ENCODE peak calls at places on chromosome 3, in six cellular contexts. T, B, X, W, Q and Y are unnamed samples.

GRCh38 chr3:77467702-77468407 is 428.0 kb downstream of the ROBO2 start:
- DNase-seq in W (no peak), X (peak), T (peak), Q (no peak), B (no peak), Y (no peak)

GRCh38 chr3:68271145-68271544 is 616.7 kb upstream of the SUCLG2 start:
- DNase-seq in W (no peak), X (no peak), Q (no peak), B (no peak), T (no peak), Y (no peak)

GRCh38 chr3:147367676-147368075 is 38.7 kb downstream of the ZIC4 start:
- DNase-seq in W (no peak), B (no peak), Q (no peak), X (no peak), T (no peak), Y (no peak)

GRCh38 chr3:171741377-171741776 is 68.9 kb downstream of the PLD1 start:
- DNase-seq in X (no peak), T (no peak), W (no peak), Q (no peak), B (no peak), Y (no peak)

GRCh38 chr3:112512320-112512719 is 13.0 kb upstream of the BTLA start:
- DNase-seq in Q (peak), B (no peak), W (no peak), X (no peak), T (no peak), Y (no peak)

GRCh38 chr3:57127849-57128566 is 37.1 kb downstream of the IL17RD start:
- DNase-seq in W (no peak), Q (peak), B (no peak), T (no peak), X (no peak), Y (no peak)

GRCh38 chr3:76615739-76616138 is 424.2 kb upstream of the ROBO2 start:
- DNase-seq in X (no peak), W (no peak), T (no peak), B (peak), Q (no peak), Y (no peak)

GRCh38 chr3:100033184-100033583 is 81.1 kb downstream of the FILIP1L start:
- DNase-seq in T (no peak), W (no peak), B (peak), Q (no peak), X (no peak), Y (no peak)

GRCh38 chr3:18853269-18853668 is 295.0 kb upstream of the KCNH8 start:
- DNase-seq in Q (no peak), T (no peak), B (no peak), W (no peak), X (no peak), Y (no peak)

DNA sequence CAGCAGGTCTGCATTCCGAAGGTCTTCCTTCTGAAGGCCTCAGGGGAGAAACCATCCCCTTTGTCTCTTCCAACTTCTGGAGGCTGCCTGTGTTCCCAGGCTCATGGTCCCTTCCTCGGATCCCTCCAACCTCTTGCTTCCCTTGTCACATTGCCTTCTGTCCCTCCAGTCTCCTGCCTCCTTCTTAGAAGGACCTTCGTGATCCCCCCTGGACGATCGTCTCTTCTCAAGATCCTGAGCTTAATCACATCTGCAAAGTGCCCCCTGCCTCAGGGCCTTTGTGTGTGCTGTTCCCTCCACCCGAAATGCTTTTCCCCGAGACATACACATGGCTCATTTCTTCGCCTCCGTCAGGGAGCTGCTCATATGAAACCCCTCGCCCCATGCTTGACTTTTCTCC is 505.8 kb downstream of the SHQ1 start:
- DNase-seq in X (no peak), T (no peak), Q (no peak), B (no peak), W (peak), Y (no peak)
- H3K4me3 ChIP-seq in X (no peak), T (no peak), Q (no peak), B (no peak), W (no peak), Y (no peak)

GRCh38 chr3:195159819-195160175 is 111.2 kb downstream of the XXYLT1 start:
- DNase-seq in X (no peak), B (no peak), T (no peak), W (no peak), Q (no peak), Y (no peak)
- H3K4me3 ChIP-seq in X (no peak), B (no peak), T (no peak), W (no peak), Q (no peak), Y (no peak)

GRCh38 chr3:3801510-3801841 is 2.2 kb downstream of the LRRN1 start:
- DNase-seq in T (no peak), X (no peak), Q (peak), B (no peak), W (peak), Y (no peak)

GRCh38 chr3:3800076-3800448 is 831 bp downstream of the LRRN1 start:
- DNase-seq in X (no peak), Q (peak), B (no peak), T (no peak), W (peak), Y (no peak)

GRCh38 chr3:3799173-3800075 is at the start of gene LRRN1:
- DNase-seq in X (peak), B (no peak), T (peak), Q (peak), W (peak), Y (no peak)

GRCh38 chr3:3800685-3801509 is 1.7 kb downstream of the LRRN1 start:
- DNase-seq in W (peak), Q (peak), X (no peak), B (no peak), T (peak), Y (no peak)

GRCh38 chr3:3798641-3799113 is 554 bp upstream of the LRRN1 start:
- DNase-seq in Q (peak), W (peak), X (no peak), B (no peak), T (no peak), Y (no peak)
- H3K4me3 ChIP-seq in Q (peak), W (peak), X (peak), B (no peak), T (peak), Y (peak)

DNA sequence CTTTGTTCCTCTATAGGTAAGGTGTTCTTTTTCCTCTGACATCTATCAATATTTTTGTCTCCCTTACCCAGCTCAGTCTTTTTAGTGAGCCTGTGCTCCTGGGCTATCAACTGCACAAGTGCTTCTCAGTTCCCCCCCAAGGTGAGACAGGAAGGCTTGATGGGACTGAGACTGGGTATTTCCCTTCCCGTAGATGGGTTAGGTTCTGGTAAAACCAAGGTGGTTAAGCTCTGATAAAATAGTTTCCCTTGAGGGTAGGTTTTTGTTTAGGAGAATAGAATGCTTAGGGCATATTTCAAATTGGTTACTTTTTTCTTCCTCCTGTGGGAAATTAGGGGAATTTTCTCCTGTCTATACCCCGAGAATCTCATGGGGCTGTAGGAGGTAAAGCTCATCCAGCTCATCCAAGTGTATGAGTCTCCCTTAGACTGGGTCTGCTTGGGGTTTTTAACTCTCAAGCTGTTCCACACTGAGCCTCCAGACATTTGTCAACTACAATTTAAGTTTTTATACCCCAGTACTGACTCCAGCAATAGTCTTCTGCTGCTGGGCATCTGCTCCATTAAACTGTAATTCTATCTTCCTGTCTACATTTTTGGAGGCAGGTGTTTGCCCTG is 44.9 kb downstream of the OXSR1 start:
- DNase-seq in B (no peak), X (no peak), Q (no peak), W (no peak), T (no peak), Y (no peak)
- H3K4me3 ChIP-seq in B (no peak), X (no peak), Q (no peak), W (no peak), T (no peak), Y (no peak)

DNA sequence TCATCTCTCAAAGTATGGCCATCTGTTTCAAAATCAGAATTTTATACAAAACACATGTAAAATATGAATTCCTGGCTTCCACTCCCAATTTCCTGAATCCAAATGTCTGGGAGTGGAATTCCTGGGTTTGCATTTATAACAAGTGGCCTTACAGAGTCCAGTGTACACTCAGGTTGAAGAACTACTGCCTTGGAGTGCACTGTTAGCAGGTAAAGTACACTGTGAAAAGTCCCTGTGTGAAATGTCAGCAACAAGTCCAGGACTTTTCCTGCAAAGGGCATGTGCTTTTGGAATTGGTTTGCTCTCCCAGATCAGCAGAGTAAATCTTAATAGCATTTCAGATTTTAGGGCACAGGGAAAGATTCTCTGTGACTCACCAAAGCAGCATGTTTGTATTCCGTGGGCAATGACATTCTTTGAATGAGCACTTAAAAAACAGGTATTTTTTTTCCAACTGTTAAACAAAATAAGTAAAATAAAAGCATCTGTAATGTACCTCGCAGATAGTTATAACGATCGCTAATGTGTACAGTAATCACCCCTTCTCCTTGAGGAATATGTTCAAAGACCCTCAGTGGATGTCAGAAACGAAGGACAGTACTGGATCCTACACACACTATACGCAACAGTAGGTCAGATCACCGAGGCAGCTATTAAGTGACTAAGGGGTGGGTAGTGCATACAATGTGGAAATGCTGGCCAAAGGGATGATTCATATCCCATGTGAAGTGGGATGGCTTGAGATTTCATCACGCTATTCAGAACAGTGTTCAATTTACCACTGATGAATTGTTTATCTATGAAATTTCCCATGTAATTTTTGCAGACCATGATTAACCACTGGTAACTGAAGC is 1.9 kb upstream of the CLDN16 start:
- DNase-seq in Q (no peak), B (peak), T (no peak), W (no peak), X (no peak), Y (no peak)
- H3K4me3 ChIP-seq in Q (no peak), B (peak), T (no peak), W (no peak), X (no peak), Y (no peak)

GRCh38 chr3:141349711-141350110 is 18.6 kb upstream of the ZBTB38 start:
- DNase-seq in Q (no peak), W (no peak), X (no peak), B (no peak), T (no peak), Y (no peak)

GRCh38 chr3:141355242-141355641 is 13.1 kb upstream of the ZBTB38 start:
- DNase-seq in Q (no peak), B (no peak), X (no peak), W (no peak), T (no peak), Y (no peak)

GRCh38 chr3:141353652-141354495 is 14.4 kb upstream of the ZBTB38 start:
- DNase-seq in T (no peak), Q (no peak), B (no peak), W (peak), X (no peak), Y (no peak)

GRCh38 chr3:141352262-141352984 is 15.9 kb upstream of the ZBTB38 start:
- DNase-seq in W (no peak), B (no peak), Q (no peak), T (no peak), X (no peak), Y (no peak)

GRCh38 chr3:141354517-141354916 is 13.8 kb upstream of the ZBTB38 start:
- DNase-seq in B (no peak), W (no peak), T (no peak), X (no peak), Q (no peak), Y (no peak)
- H3K4me3 ChIP-seq in B (no peak), W (no peak), T (no peak), X (no peak), Q (no peak), Y (no peak)

DNA sequence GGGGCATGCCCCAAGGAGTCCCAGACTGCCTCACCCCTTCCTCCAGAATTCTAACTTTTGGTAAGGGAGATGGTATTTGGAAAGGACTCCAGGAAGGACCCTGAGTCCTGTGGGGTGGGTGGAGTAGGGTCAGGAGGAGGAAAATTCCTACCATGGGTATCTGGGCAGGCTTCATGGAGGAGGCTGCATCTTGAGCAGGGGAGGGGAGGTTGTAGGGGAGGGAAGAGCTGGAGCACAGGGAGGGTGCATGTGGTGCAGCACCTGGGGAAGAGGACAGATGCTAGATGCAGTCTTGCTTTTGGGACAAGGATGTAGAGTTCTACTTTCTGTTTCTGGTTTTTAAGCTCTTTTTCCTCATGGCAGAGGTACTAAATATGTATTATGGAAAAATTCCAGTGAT is 9.9 kb downstream of the SEMA3F start:
- DNase-seq in Q (no peak), T (no peak), B (no peak), W (no peak), X (no peak), Y (no peak)
- H3K4me3 ChIP-seq in Q (no peak), T (no peak), B (no peak), W (no peak), X (no peak), Y (no peak)